ENCODE peak calls at places on chromosomes 16 and 17, in four cellular contexts. J, F, A and V are unnamed samples.

GRCh38 chr16:83771306-83771942 is 36.4 kb upstream of the HSBP1 start:
- DNase-seq in J (no peak), F (no peak), A (peak; percentile 71), V (no peak)

GRCh38 chr16:81251871-81252270 is 13.4 kb downstream of the BCO1 start:
- DNase-seq in J (no peak), F (no peak), A (no peak), V (no peak)

GRCh38 chr17:34226011-34226410 is 29.1 kb upstream of the CCL2 start:
- DNase-seq in J (no peak), F (no peak), A (no peak), V (no peak)

GRCh38 chr17:81940538-81941483 is 3.7 kb upstream of the PYCR1 start:
- DNase-seq in J (no peak), F (no peak), A (no peak), V (no peak)

GRCh38 chr16:74451951-74452758 is 30.9 kb upstream of the CLEC18B start:
- DNase-seq in J (no peak), F (no peak), A (no peak), V (peak; percentile 40)

GRCh38 chr16:80122155-80122554 is 418.6 kb upstream of the DYNLRB2 start:
- DNase-seq in J (peak; percentile 18), F (no peak), A (peak; percentile 46), V (no peak)

GRCh38 chr17:1643293-1643998 is 2.1 kb downstream of the SCARF1 start:
- DNase-seq in J (peak; percentile 88), F (peak; percentile 92), A (no peak), V (peak; percentile 90)

GRCh38 chr16:82192665-82193064 is 22.6 kb upstream of the MPHOSPH6 start:
- DNase-seq in J (no peak), F (no peak), A (no peak), V (no peak)

GRCh38 chr16:84331998-84332780 is 36.1 kb upstream of the ATP2C2 start:
- DNase-seq in J (no peak), F (no peak), A (no peak), V (no peak)

GRCh38 chr17:73720187-73720834 is 76.1 kb upstream of the SDK2 start:
- DNase-seq in J (no peak), F (peak; percentile 76), A (no peak), V (no peak)

GRCh38 chr16:24538756-24539294 is 541 bp upstream of the RBBP6 start:
- DNase-seq in J (no peak), F (no peak), A (no peak), V (no peak)

GRCh38 chr17:17324616-17325015 is 21.4 kb downstream of the NT5M start:
- DNase-seq in J (no peak), F (peak; percentile 33), A (no peak), V (no peak)

GRCh38 chr17:8900626-8901585 is 33.4 kb upstream of the PIK3R6 start:
- DNase-seq in J (no peak), F (no peak), A (no peak), V (no peak)
- H3K4me3 ChIP-seq in J (no peak overlapping the region), F (no peak overlapping the region), A (no peak overlapping the region), V (no peak overlapping the region)

GRCh38 chr17:13616031-13616430 is 14.3 kb upstream of the HS3ST3A1 start:
- DNase-seq in J (no peak), F (no peak), A (no peak), V (no peak)

DNA sequence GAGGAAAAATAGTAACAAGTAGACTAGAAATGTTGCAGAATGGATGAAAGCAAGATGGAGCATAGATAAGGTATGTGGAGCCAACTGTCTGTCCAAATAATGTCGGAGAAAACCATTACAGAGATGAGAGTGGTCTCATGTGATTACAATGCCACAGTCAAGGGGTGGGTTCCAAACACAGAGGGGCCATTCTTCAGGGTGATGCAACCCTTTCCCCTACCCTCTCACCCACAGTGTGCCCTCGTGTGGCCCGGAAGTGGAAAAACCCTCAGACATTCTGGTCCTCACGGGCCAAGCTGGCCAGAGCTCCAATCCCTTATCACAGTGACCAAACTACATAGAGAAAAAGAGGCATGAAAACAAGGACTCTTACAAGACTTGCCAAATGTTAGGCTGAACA is 17.7 kb upstream of the HS3ST3A1 start:
- DNase-seq in J (no peak), F (no peak), A (no peak), V (no peak)
- H3K27ac ChIP-seq in J (no peak overlapping the region), F (no peak overlapping the region), A (no peak overlapping the region), V (no peak overlapping the region)

GRCh38 chr16:57578521-57579360 is 36.3 kb downstream of the ADGRG5 start:
- DNase-seq in J (no peak), F (no peak), A (no peak), V (no peak)
- TF ChIP-seq POLR2A in J (no peak), F (no peak), A (no peak), V (no peak)

GRCh38 chr16:53456625-53457024 is 22.4 kb downstream of the RBL2 start:
- DNase-seq in J (no peak), F (no peak), A (no peak), V (peak; percentile 25)

GRCh38 chr16:53457670-53458069 is 23.4 kb downstream of the RBL2 start:
- DNase-seq in J (peak; percentile 57), F (no peak), A (no peak), V (no peak)

DNA sequence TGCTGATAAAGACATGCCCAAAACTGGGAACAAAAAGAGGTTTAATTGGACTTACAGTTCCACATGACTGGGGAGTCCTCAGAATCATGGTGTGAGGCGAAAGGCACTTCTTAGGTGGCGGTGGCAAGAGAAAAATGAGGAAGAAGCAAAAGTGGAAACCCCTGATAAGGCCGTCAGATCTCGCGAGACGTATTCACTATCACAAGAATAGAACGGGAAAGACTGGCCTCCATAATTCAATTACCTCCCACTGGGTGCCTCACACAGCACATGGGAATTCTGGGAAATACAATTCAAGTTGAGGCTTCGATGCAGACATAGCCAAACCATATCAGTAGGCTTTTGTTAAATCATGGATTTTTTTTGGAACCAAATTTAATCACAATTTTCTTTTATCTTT is 24.4 kb downstream of the RBL2 start:
- DNase-seq in J (no peak), F (no peak), A (no peak), V (no peak)
- H3K4me3 ChIP-seq in J (no peak overlapping the region), F (peak overlapping the region; percentile 55), A (no peak overlapping the region), V (no peak overlapping the region)

GRCh38 chr16:2517954-2518605 is 2.1 kb upstream of the AMDHD2 start:
- DNase-seq in J (no peak), F (peak; percentile 62), A (no peak), V (no peak)
- H3K27ac ChIP-seq in J (peak overlapping the region; percentile 96), F (peak overlapping the region; percentile 100), A (peak overlapping the region; percentile 99), V (no peak overlapping the region)

GRCh38 chr17:63534816-63535455 is 11.8 kb downstream of the KCNH6 start:
- DNase-seq in J (no peak), F (no peak), A (no peak), V (no peak)

GRCh38 chr17:63533433-63534077 is 10.4 kb downstream of the KCNH6 start:
- DNase-seq in J (no peak), F (peak; percentile 62), A (no peak), V (no peak)

GRCh38 chr17:63535640-63536039 is 12.5 kb downstream of the KCNH6 start:
- DNase-seq in J (no peak), F (peak; percentile 42), A (no peak), V (no peak)

GRCh38 chr17:63531022-63531965 is 8.1 kb downstream of the KCNH6 start:
- DNase-seq in J (no peak), F (no peak), A (peak; percentile 31), V (no peak)

GRCh38 chr17:63534078-63534570 is 11.0 kb downstream of the KCNH6 start:
- DNase-seq in J (no peak), F (peak; percentile 59), A (no peak), V (no peak)
- TF ChIP-seq POLR2A in J (no peak), F (no peak), A (no peak), V (no peak)

GRCh38 chr17:39625198-39625769 is 1.5 kb upstream of the PPP1R1B start:
- DNase-seq in J (peak; percentile 74), F (no peak), A (no peak), V (no peak)

GRCh38 chr17:39627717-39628516 is 1.2 kb downstream of the PPP1R1B start:
- DNase-seq in J (peak; percentile 73), F (no peak), A (no peak), V (no peak)

GRCh38 chr17:39626171-39626670 is 531 bp upstream of the PPP1R1B start:
- DNase-seq in J (peak; percentile 34), F (peak; percentile 63), A (no peak), V (no peak)

GRCh38 chr17:39627170-39627716 is 491 bp downstream of the PPP1R1B start:
- DNase-seq in J (no peak), F (no peak), A (no peak), V (no peak)

DNA sequence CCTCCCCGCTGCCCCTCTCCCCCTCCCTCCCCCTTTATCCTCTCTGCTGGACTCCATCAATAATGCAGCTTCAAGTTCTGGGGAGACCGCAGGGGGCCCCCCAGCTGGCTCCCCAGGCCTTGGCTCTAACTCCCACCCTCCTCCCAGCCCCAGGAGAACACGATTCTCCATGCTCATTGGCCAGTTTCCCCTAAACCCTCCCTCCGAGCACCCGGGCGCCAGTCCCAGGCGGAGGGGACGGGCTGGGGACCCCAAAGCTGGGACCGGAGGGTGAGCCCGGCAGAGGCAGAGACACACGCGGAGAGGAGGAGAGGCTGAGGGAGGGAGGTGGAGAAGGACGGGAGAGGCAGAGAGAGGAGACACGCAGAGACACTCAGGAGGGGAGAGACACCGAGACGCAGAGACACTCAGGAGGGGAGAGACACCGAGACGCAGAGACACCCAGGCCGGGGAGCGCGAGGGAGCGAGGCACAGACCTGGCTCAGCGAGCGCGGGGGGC is at the start of gene PPP1R1B:
- DNase-seq in J (peak; percentile 58), F (peak; percentile 69), A (no peak), V (no peak)
- H3K4me3 ChIP-seq in J (peak within 1 kb of the TSS; percentile 60), F (peak within 1 kb of the TSS; percentile 55), A (no peak within 1 kb of the TSS), V (peak within 1 kb of the TSS; percentile 33)

GRCh38 chr17:15511142-15511541 is 43.7 kb upstream of the CDRT4 start:
- DNase-seq in J (no peak), F (no peak), A (no peak), V (no peak)

GRCh38 chr17:15512310-15512709 is 44.9 kb upstream of the CDRT4 start:
- DNase-seq in J (no peak), F (no peak), A (no peak), V (no peak)

GRCh38 chr17:15509095-15509494 is 41.7 kb upstream of the CDRT4 start:
- DNase-seq in J (no peak), F (no peak), A (no peak), V (no peak)

GRCh38 chr17:15508466-15508865 is 41.0 kb upstream of the CDRT4 start:
- DNase-seq in J (no peak), F (no peak), A (no peak), V (no peak)

GRCh38 chr17:15510361-15510760 is 42.9 kb upstream of the CDRT4 start:
- DNase-seq in J (no peak), F (no peak), A (peak; percentile 71), V (no peak)
- H3K27ac ChIP-seq in J (no peak overlapping the region), F (no peak overlapping the region), A (no peak overlapping the region), V (no peak overlapping the region)

GRCh38 chr17:42980274-42980765 is at the start of gene RUNDC1:
- DNase-seq in J (peak; percentile 99), F (peak; percentile 98), A (peak; percentile 93), V (peak; percentile 99)
- TF ChIP-seq POLR2A in J (peak; percentile 59), F (peak; percentile 40), A (peak; percentile 58), V (peak; percentile 30)